ENCODE peak calls at places on chromosomes 16 and 17, in seven cellular contexts. N is neuronal stem cell, Z is IMR-90, A is H1, H is H9, T is mesenchymal stem cell, W is trophoblast cell. D is an unnamed sample.

GRCh38 chr17:49952209-49952911 is 16.6 kb upstream of the DLX4 start:
- DNase-seq in N (peak; percentile 65), Z (peak; percentile 40), A (peak; percentile 97), H (peak; percentile 93), T (peak; percentile 59), W (peak; percentile 87), D (peak; percentile 90)

GRCh38 chr17:65527381-65527780 is 34.1 kb downstream of the AXIN2 start:
- DNase-seq in N (no peak), Z (no peak), A (no peak), H (peak; percentile 29), T (no peak), W (no peak), D (no peak)

GRCh38 chr17:46266656-46267544 is 28.0 kb upstream of the LRRC37A start:
- DNase-seq in N (peak; percentile 92), Z (peak; percentile 82), A (peak; percentile 93), H (peak; percentile 86), T (peak; percentile 93), W (peak; percentile 73), D (peak; percentile 90)

GRCh38 chr16:72173997-72174396 is 2.0 kb upstream of the PMFBP1 start:
- DNase-seq in N (no peak), Z (no peak), A (no peak), H (no peak), T (no peak), W (no peak), D (no peak)

GRCh38 chr17:38958326-38958725 is 8.9 kb downstream of the FBXO47 start:
- DNase-seq in N (no peak), Z (peak; percentile 67), A (no peak), H (no peak), T (peak; percentile 22), W (no peak), D (no peak)

GRCh38 chr17:80546267-80546666 is 1.6 kb downstream of the RPTOR start:
- DNase-seq in N (no peak), Z (no peak), A (no peak), H (no peak), T (no peak), W (no peak), D (no peak)

GRCh38 chr17:16987830-16988601 is 16.1 kb upstream of the TNFRSF13B start:
- DNase-seq in N (no peak), Z (peak; percentile 75), A (no peak), H (peak; percentile 76), T (peak; percentile 83), W (peak; percentile 33), D (peak; percentile 85)

GRCh38 chr16:64254443-64255367 is 867.2 kb downstream of the CDH11 start:
- DNase-seq in N (no peak), Z (no peak), A (no peak), H (no peak), T (no peak), W (no peak), D (no peak)

GRCh38 chr16:88928405-88929375 is 48.3 kb downstream of the CBFA2T3 start:
- DNase-seq in N (no peak), Z (no peak), A (no peak), H (no peak), T (no peak), W (no peak), D (no peak)

DNA sequence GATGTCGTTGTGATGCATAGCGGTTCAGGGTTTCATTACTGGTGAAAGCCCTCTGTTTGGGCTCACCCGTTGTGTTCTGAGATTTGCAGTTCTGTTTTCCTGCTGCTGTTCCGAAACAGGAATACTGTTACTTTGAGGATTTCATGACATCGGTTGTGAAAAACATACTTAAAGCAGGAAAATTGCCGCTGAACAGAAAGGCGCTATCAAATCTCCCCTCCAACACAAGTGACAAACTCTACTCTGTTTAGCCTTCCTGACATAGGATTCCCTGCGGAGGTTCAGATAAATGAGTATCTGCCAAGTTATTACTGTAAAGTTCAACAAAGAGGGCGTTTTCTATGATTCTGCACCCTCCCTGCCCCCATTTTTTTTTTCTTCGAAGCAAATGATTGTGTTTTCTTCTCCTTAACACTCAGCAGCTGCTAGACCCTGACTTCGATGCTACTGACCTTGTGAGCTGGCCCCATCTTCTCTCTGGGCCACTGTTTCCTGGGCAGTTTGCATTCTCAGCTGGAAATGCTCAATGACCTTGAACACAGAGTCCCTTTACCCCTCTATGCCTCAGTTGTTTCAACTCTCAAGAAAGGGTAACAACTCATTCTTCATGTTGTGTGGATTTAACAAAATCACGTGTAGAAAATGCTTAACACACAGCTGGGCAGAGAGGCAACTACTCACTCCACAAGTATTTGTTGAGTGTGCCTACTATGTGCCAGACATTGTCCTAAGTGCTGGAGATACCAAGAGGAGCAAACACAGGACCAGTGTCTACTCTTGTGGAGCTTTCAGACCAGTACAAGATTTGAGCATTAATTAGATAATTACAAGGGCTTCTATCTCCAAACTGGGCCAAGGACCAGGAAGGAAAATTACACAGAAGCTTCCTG is 66.0 kb downstream of the IQCK start:
- DNase-seq in N (no peak), Z (no peak), A (no peak), H (no peak), T (no peak), W (no peak), D (no peak)
- H3K4ac ChIP-seq in N (no peak overlapping the region), Z (no peak overlapping the region), A (no peak overlapping the region), H (no peak overlapping the region), T (no peak overlapping the region), W (no peak overlapping the region), D (no peak overlapping the region)

GRCh38 chr17:47624727-47625068 is 25.0 kb upstream of the KPNB1 start:
- DNase-seq in N (no peak), Z (no peak), A (no peak), H (no peak), T (no peak), W (no peak), D (no peak)

GRCh38 chr17:47618416-47618815 is 31.3 kb upstream of the KPNB1 start:
- DNase-seq in N (no peak), Z (peak; percentile 20), A (no peak), H (no peak), T (peak; percentile 72), W (no peak), D (peak; percentile 66)

GRCh38 chr17:47620503-47621245 is 29.0 kb upstream of the KPNB1 start:
- DNase-seq in N (no peak), Z (no peak), A (no peak), H (no peak), T (no peak), W (no peak), D (no peak)

GRCh38 chr17:47622179-47622549 is 27.6 kb upstream of the KPNB1 start:
- DNase-seq in N (no peak), Z (no peak), A (no peak), H (no peak), T (no peak), W (no peak), D (no peak)

GRCh38 chr17:47621293-47622178 is 28.2 kb upstream of the KPNB1 start:
- DNase-seq in N (peak; percentile 38), Z (peak; percentile 91), A (no peak), H (peak; percentile 90), T (peak; percentile 91), W (peak; percentile 70), D (peak; percentile 97)
- H3K27ac ChIP-seq in N (peak overlapping the region; percentile 49), Z (peak overlapping the region; percentile 63), A (no peak overlapping the region), H (no peak overlapping the region), T (peak overlapping the region; percentile 93), W (peak overlapping the region; percentile 81), D (peak overlapping the region; percentile 42)

DNA sequence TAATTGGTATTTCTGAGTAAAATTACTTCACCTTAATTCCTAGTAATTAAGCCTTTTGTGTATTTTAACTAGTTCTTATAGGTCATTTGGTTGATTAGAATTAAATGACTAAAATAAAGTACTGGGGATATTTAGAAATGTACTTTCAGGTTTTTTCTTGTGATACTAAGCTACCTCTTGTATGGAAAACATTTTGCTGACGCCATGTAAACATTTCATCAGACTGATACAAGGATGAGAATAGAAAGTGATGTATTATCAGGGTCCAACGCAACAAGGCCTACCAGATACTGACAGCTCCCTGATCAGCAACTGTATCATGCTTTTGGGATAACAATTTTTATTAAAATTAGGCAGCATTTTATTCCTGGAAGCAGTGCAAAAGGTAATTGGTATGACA is 1.7 kb downstream of the SMARCE1 start:
- DNase-seq in N (no peak), Z (no peak), A (no peak), H (no peak), T (peak; percentile 20), W (no peak), D (no peak)
- H3K9ac ChIP-seq in N (no peak overlapping the region), Z (no peak overlapping the region), A (no peak overlapping the region), H (peak overlapping the region; percentile 36), T (peak overlapping the region; percentile 98), W (no peak overlapping the region), D (no peak overlapping the region)

GRCh38 chr16:60717808-60718207 is 1318.4 kb downstream of the CDH8 start:
- DNase-seq in N (no peak), Z (no peak), A (no peak), H (no peak), T (no peak), W (no peak), D (no peak)
- H3K4ac ChIP-seq in N (no peak overlapping the region), Z (no peak overlapping the region), A (no peak overlapping the region), H (no peak overlapping the region), T (no peak overlapping the region), W (no peak overlapping the region), D (no peak overlapping the region)

GRCh38 chr16:2673066-2673999 is 9.0 kb upstream of the KCTD5 start:
- DNase-seq in N (peak; percentile 90), Z (peak; percentile 87), A (peak; percentile 92), H (peak; percentile 97), T (peak; percentile 94), W (peak; percentile 96), D (peak; percentile 97)

GRCh38 chr16:2675714-2676113 is 6.6 kb upstream of the KCTD5 start:
- DNase-seq in N (no peak), Z (peak; percentile 56), A (no peak), H (no peak), T (peak; percentile 59), W (no peak), D (no peak)

GRCh38 chr16:2671741-2672140 is 10.6 kb upstream of the KCTD5 start:
- DNase-seq in N (no peak), Z (no peak), A (no peak), H (no peak), T (no peak), W (no peak), D (no peak)

DNA sequence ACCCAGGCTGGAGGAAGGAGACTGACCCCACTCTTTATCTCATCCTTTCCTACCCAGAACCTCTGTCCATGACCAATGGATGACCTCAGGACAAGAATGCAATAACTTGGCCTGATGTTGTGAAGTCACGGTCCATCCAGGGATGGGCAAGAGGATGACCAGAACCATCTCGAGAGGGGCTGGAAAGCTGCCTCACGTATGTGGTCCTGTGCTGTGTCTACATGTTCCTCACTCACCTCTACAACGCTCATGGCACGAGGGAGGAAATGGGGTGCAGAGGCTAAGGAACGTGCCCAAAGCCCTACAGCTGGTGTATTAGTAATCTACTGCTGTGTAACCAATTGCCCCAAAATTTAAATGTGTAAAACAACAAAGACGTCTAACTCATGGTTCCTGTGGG is 7.3 kb upstream of the KCTD5 start:
- DNase-seq in N (no peak), Z (no peak), A (no peak), H (no peak), T (no peak), W (no peak), D (no peak)
- H3K27ac ChIP-seq in N (no peak overlapping the region), Z (no peak overlapping the region), A (no peak overlapping the region), H (no peak overlapping the region), T (no peak overlapping the region), W (no peak overlapping the region), D (no peak overlapping the region)